ENCODE peak calls at places on chromosomes 11 and 22, in eight cellular contexts. I, Q, T, V, R, E, H and C are unnamed samples.
A peak's percentile ranks its signal among the peaks of the same experiment; 100 is the strongest.

GRCh38 chr22:23220485-23221350 is 40.4 kb downstream of the BCR start:
- DNase-seq in V (peak; percentile 38), I (peak; percentile 48), H (peak; percentile 30), T (no peak), E (no peak), Q (peak; percentile 84), R (no peak), C (no peak)

GRCh38 chr22:42064629-42065028 is 6.0 kb downstream of the NAGA start:
- DNase-seq in R (no peak), I (no peak), T (no peak), Q (no peak), V (no peak), E (no peak), H (no peak), C (no peak)

GRCh38 chr11:74100735-74101134 is 70.1 kb downstream of the C2CD3 start:
- DNase-seq in I (no peak), V (no peak), R (no peak), E (no peak), T (no peak), Q (no peak), H (no peak), C (no peak)

GRCh38 chr11:61975638-61976419 is 8.4 kb upstream of the FTH1 start:
- DNase-seq in R (no peak), T (no peak), H (peak; percentile 14), V (no peak), I (no peak), Q (no peak), E (no peak), C (no peak)

GRCh38 chr22:44623771-44624510 is 78.1 kb upstream of the PRR5 start:
- DNase-seq in Q (no peak), T (no peak), H (no peak), R (peak; percentile 46), E (no peak), I (no peak), V (no peak), C (peak; percentile 72)

GRCh38 chr22:24996420-24996952 is 44.0 kb downstream of the KIAA1671 start:
- DNase-seq in T (no peak), Q (no peak), H (no peak), V (no peak), I (no peak), R (peak; percentile 64), E (no peak), C (peak; percentile 89)

GRCh38 chr11:109547356-109548027 is 125.5 kb downstream of the C11orf87 start:
- DNase-seq in V (no peak), R (peak; percentile 13), I (peak; percentile 90), E (no peak), Q (no peak), T (peak; percentile 27), H (no peak), C (no peak)

GRCh38 chr11:47186076-47186936 is at the start of gene PACSIN3:
- DNase-seq in V (no peak), T (no peak), I (peak; percentile 32), H (peak; percentile 38), Q (no peak), R (no peak), E (peak; percentile 16), C (peak; percentile 75)

GRCh38 chr11:18016789-18017188 is 3.9 kb upstream of the SERGEF start:
- DNase-seq in V (no peak), I (no peak), R (no peak), H (no peak), Q (no peak), E (no peak), T (no peak), C (no peak)

GRCh38 chr22:19565921-19566598 is 41.9 kb upstream of the CLDN5 start:
- DNase-seq in V (no peak), R (no peak), I (no peak), Q (no peak), T (no peak), E (no peak), H (no peak), C (no peak)

GRCh38 chr11:78788533-78788932 is 213.9 kb upstream of the NARS2 start:
- DNase-seq in V (no peak), H (no peak), I (no peak), E (no peak), R (no peak), Q (no peak), T (no peak), C (no peak)

GRCh38 chr11:61334434-61335354 is 1.7 kb downstream of the TKFC start:
- DNase-seq in T (no peak), E (no peak), I (peak; percentile 20), R (no peak), H (no peak), Q (no peak), V (no peak), C (no peak)

GRCh38 chr11:11578542-11578941 is 43.3 kb downstream of the GALNT18 start:
- DNase-seq in V (no peak), I (no peak), T (no peak), E (peak; percentile 76), H (no peak), Q (no peak), R (no peak), C (peak; percentile 30)

GRCh38 chr11:65546217-65546958 is 11.8 kb downstream of the LTBP3 start:
- DNase-seq in R (no peak), I (no peak), V (no peak), H (peak; percentile 98), Q (peak; percentile 94), E (peak; percentile 93), T (no peak), C (peak; percentile 94)